ENCODE peak calls at places on chromosomes 3 and 15, in four cellular contexts. One of them, this sample, is unnamed.

GRCh38 chr3:195236801-195237570 is 34.0 kb downstream of the XXYLT1 start:
- DNase-seq in A172: no peak
- DNase-seq in HL-60: no peak
- DNase-seq in fibroblast of the aortic adventitia: no peak
- DNase-seq in this sample: no peak

GRCh38 chr3:132265488-132265887 is 51.7 kb upstream of the ACP3 start:
- DNase-seq in HL-60: no peak
- DNase-seq in fibroblast of the aortic adventitia: no peak
- DNase-seq in A172: no peak
- DNase-seq in this sample: no peak

GRCh38 chr3:102225407-102226132 is 209.2 kb upstream of the ZPLD1 start:
- DNase-seq in HL-60: no peak
- DNase-seq in fibroblast of the aortic adventitia: peak; percentile 89
- DNase-seq in A172: peak; percentile 67
- DNase-seq in this sample: peak; percentile 42

GRCh38 chr3:52769786-52770445 is 824 bp downstream of the NEK4 start:
- DNase-seq in HL-60: no peak
- DNase-seq in fibroblast of the aortic adventitia: peak; percentile 7
- DNase-seq in A172: no peak
- DNase-seq in this sample: no peak

GRCh38 chr15:48336940-48337339 is 5.7 kb downstream of the DUT start:
- DNase-seq in HL-60: no peak
- DNase-seq in fibroblast of the aortic adventitia: peak; percentile 16
- DNase-seq in A172: no peak
- DNase-seq in this sample: peak; percentile 11

GRCh38 chr3:164375538-164375937 is 702.8 kb downstream of the SI start:
- DNase-seq in fibroblast of the aortic adventitia: peak; percentile 20
- DNase-seq in HL-60: peak; percentile 0
- DNase-seq in A172: no peak
- DNase-seq in this sample: no peak

GRCh38 chr3:23035927-23036640 is 167.0 kb upstream of the UBE2E2 start:
- DNase-seq in HL-60: no peak
- DNase-seq in fibroblast of the aortic adventitia: no peak
- DNase-seq in A172: no peak
- DNase-seq in this sample: no peak

GRCh38 chr15:49888727-49889126 is 230.3 kb downstream of the ATP8B4 start:
- DNase-seq in A172: no peak
- DNase-seq in HL-60: no peak
- DNase-seq in fibroblast of the aortic adventitia: no peak
- DNase-seq in this sample: no peak

GRCh38 chr15:73530649-73531048 is 87.7 kb downstream of the REC114 start:
- DNase-seq in A172: no peak
- DNase-seq in HL-60: no peak
- DNase-seq in fibroblast of the aortic adventitia: peak; percentile 7
- DNase-seq in this sample: no peak

GRCh38 chr3:27642796-27643195 is 79.3 kb downstream of the EOMES start:
- DNase-seq in A172: no peak
- DNase-seq in HL-60: no peak
- DNase-seq in fibroblast of the aortic adventitia: peak; percentile 58
- DNase-seq in this sample: no peak

GRCh38 chr3:195079636-195080035 is 191.3 kb downstream of the XXYLT1 start:
- DNase-seq in fibroblast of the aortic adventitia: no peak
- DNase-seq in HL-60: no peak
- DNase-seq in A172: no peak
- DNase-seq in this sample: no peak

GRCh38 chr15:59255647-59256380 is 49.2 kb downstream of the LDHAL6B start:
- DNase-seq in A172: no peak
- DNase-seq in fibroblast of the aortic adventitia: no peak
- DNase-seq in HL-60: peak; percentile 8
- DNase-seq in this sample: no peak

GRCh38 chr3:194322701-194323174 is 28.4 kb downstream of the CPN2 start:
- DNase-seq in A172: peak; percentile 98
- DNase-seq in HL-60: no peak
- DNase-seq in fibroblast of the aortic adventitia: peak; percentile 58
- DNase-seq in this sample: peak; percentile 96

GRCh38 chr3:8069981-8070380 is 431.6 kb upstream of the LMCD1 start:
- DNase-seq in HL-60: no peak
- DNase-seq in fibroblast of the aortic adventitia: no peak
- DNase-seq in A172: peak; percentile 23
- DNase-seq in this sample: no peak

GRCh38 chr3:27289769-27290413 is 79.3 kb downstream of the NEK10 start:
- DNase-seq in A172: no peak
- DNase-seq in HL-60: no peak
- DNase-seq in fibroblast of the aortic adventitia: peak; percentile 70
- DNase-seq in this sample: no peak

GRCh38 chr3:195271859-195272243 is 892 bp upstream of the XXYLT1 start:
- DNase-seq in HL-60: no peak
- DNase-seq in fibroblast of the aortic adventitia: no peak
- DNase-seq in A172: no peak
- DNase-seq in this sample: no peak

GRCh38 chr3:51257865-51258264 is 127.2 kb upstream of the MANF start:
- DNase-seq in fibroblast of the aortic adventitia: no peak
- DNase-seq in HL-60: peak; percentile 35
- DNase-seq in A172: no peak
- DNase-seq in this sample: no peak

GRCh38 chr15:69958494-69959134 is 139.1 kb downstream of the TLE3 start:
- DNase-seq in fibroblast of the aortic adventitia: no peak
- DNase-seq in A172: peak; percentile 2
- DNase-seq in HL-60: no peak
- DNase-seq in this sample: no peak

GRCh38 chr15:68681836-68682235 is 103.0 kb downstream of the CORO2B start:
- DNase-seq in A172: no peak
- DNase-seq in fibroblast of the aortic adventitia: no peak
- DNase-seq in HL-60: no peak
- DNase-seq in this sample: no peak

GRCh38 chr15:29668120-29668602 is 154.1 kb downstream of the TJP1 start:
- DNase-seq in fibroblast of the aortic adventitia: peak; percentile 85
- DNase-seq in HL-60: peak; percentile 1
- DNase-seq in A172: peak; percentile 92
- DNase-seq in this sample: peak; percentile 57

GRCh38 chr15:51801391-51801835 is 28.0 kb upstream of the TMOD3 start:
- DNase-seq in A172: peak; percentile 22
- DNase-seq in HL-60: no peak
- DNase-seq in fibroblast of the aortic adventitia: peak; percentile 57
- DNase-seq in this sample: peak; percentile 26

GRCh38 chr3:32556332-32556731 is 14.3 kb downstream of the DYNC1LI1 start:
- DNase-seq in fibroblast of the aortic adventitia: no peak
- DNase-seq in HL-60: no peak
- DNase-seq in A172: no peak
- DNase-seq in this sample: no peak

GRCh38 chr3:171876651-171877272 is 33.6 kb downstream of the TMEM212 start:
- DNase-seq in A172: peak; percentile 95
- DNase-seq in fibroblast of the aortic adventitia: peak; percentile 99
- DNase-seq in HL-60: no peak
- DNase-seq in this sample: peak; percentile 66

GRCh38 chr3:190566043-190566933 is 52.4 kb downstream of the IL1RAP start:
- DNase-seq in HL-60: peak; percentile 99
- DNase-seq in fibroblast of the aortic adventitia: peak; percentile 100
- DNase-seq in A172: peak; percentile 100
- DNase-seq in this sample: peak; percentile 93

GRCh38 chr3:184332370-184333090 is 4.9 kb upstream of the FAM131A start:
- DNase-seq in HL-60: no peak
- DNase-seq in fibroblast of the aortic adventitia: peak; percentile 85
- DNase-seq in A172: peak; percentile 92
- DNase-seq in this sample: peak; percentile 85

GRCh38 chr3:122782804-122783203 is 10.8 kb downstream of the HSPBAP1 start:
- DNase-seq in A172: no peak
- DNase-seq in fibroblast of the aortic adventitia: no peak
- DNase-seq in HL-60: no peak
- DNase-seq in this sample: no peak

GRCh38 chr15:70014860-70015490 is 82.7 kb downstream of the TLE3 start:
- DNase-seq in HL-60: no peak
- DNase-seq in A172: no peak
- DNase-seq in fibroblast of the aortic adventitia: no peak
- DNase-seq in this sample: no peak

GRCh38 chr3:134605506-134605905 is 45.3 kb downstream of the KY start:
- DNase-seq in fibroblast of the aortic adventitia: no peak
- DNase-seq in A172: no peak
- DNase-seq in HL-60: no peak
- DNase-seq in this sample: no peak

GRCh38 chr3:111801697-111802655 is 57.1 kb upstream of the PHLDB2 start:
- DNase-seq in fibroblast of the aortic adventitia: peak; percentile 94
- DNase-seq in A172: peak; percentile 84
- DNase-seq in HL-60: no peak
- DNase-seq in this sample: peak; percentile 39

GRCh38 chr3:48410205-48411040 is 19.5 kb downstream of the PLXNB1 start:
- DNase-seq in A172: no peak
- DNase-seq in fibroblast of the aortic adventitia: no peak
- DNase-seq in HL-60: no peak
- DNase-seq in this sample: no peak

GRCh38 chr3:157427906-157428305 is 8.7 kb upstream of the PTX3 start:
- DNase-seq in HL-60: no peak
- DNase-seq in fibroblast of the aortic adventitia: no peak
- DNase-seq in A172: no peak
- DNase-seq in this sample: no peak

GRCh38 chr3:46707601-46708011 is 6.4 kb downstream of the TMIE start:
- DNase-seq in A172: no peak
- DNase-seq in fibroblast of the aortic adventitia: no peak
- DNase-seq in HL-60: no peak
- DNase-seq in this sample: no peak

GRCh38 chr3:155356594-155357370 is 63.3 kb upstream of the STRIT1 start:
- DNase-seq in A172: no peak
- DNase-seq in fibroblast of the aortic adventitia: no peak
- DNase-seq in HL-60: no peak
- DNase-seq in this sample: no peak

GRCh38 chr15:70528270-70528706 is 235.1 kb downstream of the UACA start:
- DNase-seq in A172: peak; percentile 23
- DNase-seq in fibroblast of the aortic adventitia: peak; percentile 53
- DNase-seq in HL-60: no peak
- DNase-seq in this sample: no peak

GRCh38 chr15:59539799-59540198 is 71.8 kb upstream of the GCNT3 start:
- DNase-seq in fibroblast of the aortic adventitia: peak; percentile 16
- DNase-seq in A172: peak; percentile 25
- DNase-seq in HL-60: no peak
- DNase-seq in this sample: no peak

GRCh38 chr15:36361351-36361870 is 218.0 kb upstream of the CDIN1 start:
- DNase-seq in A172: peak; percentile 91
- DNase-seq in fibroblast of the aortic adventitia: peak; percentile 23
- DNase-seq in HL-60: no peak
- DNase-seq in this sample: peak; percentile 11

GRCh38 chr3:48426944-48427629 is 2.8 kb downstream of the PLXNB1 start:
- DNase-seq in HL-60: no peak
- DNase-seq in fibroblast of the aortic adventitia: no peak
- DNase-seq in A172: no peak
- DNase-seq in this sample: no peak

GRCh38 chr15:28001641-28002040 is 97.5 kb downstream of the OCA2 start:
- DNase-seq in A172: no peak
- DNase-seq in fibroblast of the aortic adventitia: no peak
- DNase-seq in HL-60: no peak
- DNase-seq in this sample: no peak